ENCODE peak calls at places on chromosomes 6 and 20, in six cellular contexts. R is tibial nerve; W is ELF-1; K is stimulated activated CD4-positive, alpha-beta T cell treated with anti-CD3 and anti-CD28 coated beads, Interleukin-2, amount 100 ng/mL, for 24 hours; E is left cardiac atrium; B is NCI-H69. C is an unnamed sample.

GRCh38 chr20:391041-391711 is 10.6 kb downstream of the TRIB3 start:
- DNase-seq in R (no peak), W (no peak), K (no peak), E (no peak), B (no peak), C (no peak)

GRCh38 chr6:104699598-104700329 is 160.0 kb downstream of the HACE1 start:
- DNase-seq in R (no peak), W (peak), K (no peak), E (no peak), B (no peak), C (no peak)

GRCh38 chr20:4026093-4026601 is 10.8 kb upstream of the RNF24 start:
- DNase-seq in R (no peak), W (peak), K (no peak), E (no peak), B (peak), C (no peak)

GRCh38 chr20:2692886-2693285 is 306 bp downstream of the EBF4 start:
- DNase-seq in R (no peak), W (no peak), K (peak), E (peak), B (peak), C (peak)

GRCh38 chr6:28648035-28648877 is 122.6 kb downstream of the GPX5 start:
- DNase-seq in R (peak), W (peak), K (peak), E (peak), B (peak), C (peak)

GRCh38 chr6:154261688-154262397 is 94.8 kb downstream of the IPCEF1 start:
- DNase-seq in R (no peak), W (no peak), K (no peak), E (no peak), B (no peak), C (no peak)

GRCh38 chr6:13668291-13668928 is 43.2 kb downstream of the RANBP9 start:
- DNase-seq in R (no peak), W (no peak), K (no peak), E (no peak), B (no peak), C (peak)

GRCh38 chr6:28673800-28674671 is 148.4 kb downstream of the GPX5 start:
- DNase-seq in R (no peak), W (peak), K (peak), E (no peak), B (peak), C (peak)

GRCh38 chr6:90411292-90411781 is 114.7 kb upstream of the BACH2 start:
- DNase-seq in R (no peak), W (peak), K (peak), E (no peak), B (peak), C (peak)

GRCh38 chr20:35849726-35850125 is 77.9 kb downstream of the PHF20 start:
- DNase-seq in R (no peak), W (no peak), K (no peak), E (no peak), B (no peak), C (no peak)

GRCh38 chr20:23136893-23137745 is 51.0 kb upstream of the CD93 start:
- DNase-seq in R (no peak), W (peak), K (no peak), E (no peak), B (no peak), C (peak)

GRCh38 chr20:40728470-40728869 is 39.4 kb upstream of the MAFB start:
- DNase-seq in R (no peak), W (no peak), K (no peak), E (no peak), B (no peak), C (no peak)

GRCh38 chr20:1108437-1108920 is 9.9 kb upstream of the PSMF1 start:
- DNase-seq in R (peak), W (peak), K (peak), E (peak), B (peak), C (peak)

GRCh38 chr20:62586799-62587198 is 55.5 kb upstream of the SLCO4A1 start:
- DNase-seq in R (no peak), W (no peak), K (no peak), E (no peak), B (no peak), C (no peak)

GRCh38 chr20:33262658-33263065 is 20.4 kb upstream of the BPIFB1 start:
- DNase-seq in R (peak), W (peak), K (peak), E (no peak), B (peak), C (peak)

GRCh38 chr20:54320148-54320607 is 112.3 kb downstream of the PFDN4 start:
- DNase-seq in R (no peak), W (no peak), K (no peak), E (no peak), B (no peak), C (no peak)

GRCh38 chr6:147043994-147044477 is 160.2 kb upstream of the STXBP5 start:
- DNase-seq in R (no peak), W (no peak), K (no peak), E (no peak), B (peak), C (no peak)

GRCh38 chr6:52503344-52503747 is 73.5 kb downstream of the TRAM2 start:
- DNase-seq in R (no peak), W (peak), K (no peak), E (no peak), B (peak), C (peak)

GRCh38 chr6:118677193-118677592 is 25.8 kb upstream of the CEP85L start:
- DNase-seq in R (no peak), W (no peak), K (no peak), E (no peak), B (no peak), C (no peak)

GRCh38 chr6:79536615-79536968 is 638 bp downstream of the LCA5 start:
- DNase-seq in R (peak), W (no peak), K (no peak), E (peak), B (peak), C (peak)

GRCh38 chr6:146999766-147000165 is 204.5 kb upstream of the STXBP5 start:
- DNase-seq in R (no peak), W (peak), K (no peak), E (no peak), B (no peak), C (no peak)